ENCODE peak calls at places on chromosomes 4 and X, in four cellular contexts. K is BJ, E is ovary, V is MM.1S. C is an unnamed sample.
A peak's percentile ranks its signal among the peaks of the same experiment; 100 is the strongest.

GRCh38 chrX:15849555-15849954 is 5.1 kb downstream of the AP1S2 start:
- DNase-seq in K (no peak), E (no peak), V (no peak), C (no peak)

GRCh38 chr4:38306482-38307071 is 346.4 kb downstream of the PTTG2 start:
- DNase-seq in E (no peak), V (peak; percentile 95), K (no peak), C (no peak)

GRCh38 chrX:67563469-67564448 is 19.9 kb downstream of the AR start:
- DNase-seq in V (no peak), K (no peak), E (peak; percentile 46), C (no peak)

GRCh38 chrX:9515973-9516538 is 51.2 kb downstream of the TBL1X start:
- DNase-seq in V (no peak), K (no peak), E (no peak), C (no peak)

GRCh38 chrX:135315864-135316263 is 6.6 kb downstream of the ETDC start:
- DNase-seq in K (no peak), V (no peak), E (no peak), C (no peak)

GRCh38 chr4:16018061-16018676 is 55.2 kb upstream of the FGFBP2 start:
- DNase-seq in V (no peak), E (no peak), K (no peak), C (no peak)

GRCh38 chr4:13523105-13523477 is 21.2 kb downstream of the NKX3-2 start:
- DNase-seq in E (no peak), V (no peak), K (no peak), C (no peak)

GRCh38 chr4:140617494-140618060 is 48.8 kb upstream of the UCP1 start:
- DNase-seq in E (no peak), K (no peak), V (no peak), C (no peak)

GRCh38 chr4:55920571-55920970 is 28.2 kb upstream of the CEP135 start:
- DNase-seq in V (no peak), E (no peak), K (no peak), C (no peak)

GRCh38 chrX:68261060-68261672 is 172.1 kb downstream of the OPHN1 start:
- DNase-seq in E (no peak), K (no peak), V (no peak), C (no peak)

GRCh38 chrX:134999469-134999868 is 8.7 kb downstream of the SMIM10 start:
- DNase-seq in V (peak; percentile 40), K (no peak), E (no peak), C (no peak)

GRCh38 chrX:112147206-112147605 is 64.6 kb upstream of the TRPC5 start:
- DNase-seq in K (no peak), E (no peak), V (peak; percentile 40), C (no peak)

GRCh38 chrX:9164535-9165425 is 130.9 kb upstream of the FAM9B start:
- DNase-seq in E (no peak), V (no peak), K (no peak), C (no peak)

GRCh38 chr4:109977854-109978501 is 65.3 kb downstream of the EGF start:
- DNase-seq in K (no peak), V (peak; percentile 37), E (no peak), C (no peak)

GRCh38 chrX:9373789-9374188 is 91.1 kb upstream of the TBL1X start:
- DNase-seq in K (no peak), V (no peak), E (no peak), C (no peak)

GRCh38 chrX:71181558-71181909 is 36.9 kb downstream of the NLGN3 start:
- DNase-seq in E (peak; percentile 28), K (no peak), V (peak; percentile 52), C (no peak)

GRCh38 chr4:161332696-161333095 is 831.1 kb downstream of the FSTL5 start:
- DNase-seq in V (no peak), K (no peak), E (no peak), C (no peak)

GRCh38 chr4:39061450-39061849 is 582 bp upstream of the KLHL5 start:
- DNase-seq in K (no peak), E (no peak), V (no peak), C (no peak)

GRCh38 chr4:116332508-116332907 is 752.9 kb downstream of the TRAM1L1 start:
- DNase-seq in V (no peak), K (no peak), E (no peak), C (no peak)

GRCh38 chr4:47287735-47288134 is 175.8 kb downstream of the COMMD8 start:
- DNase-seq in K (no peak), E (no peak), V (peak; percentile 26), C (peak; percentile 23)

GRCh38 chrX:6644411-6644810 is 109.5 kb upstream of the VCX3A start:
- DNase-seq in K (no peak), E (no peak), V (no peak), C (no peak)

GRCh38 chr4:65510976-65511375 is 159.3 kb downstream of the EPHA5 start:
- DNase-seq in E (no peak), K (no peak), V (no peak), C (peak; percentile 42)

GRCh38 chr4:78656968-78657445 is 105.4 kb downstream of the ANXA3 start:
- DNase-seq in V (peak; percentile 37), K (no peak), E (no peak), C (no peak)

GRCh38 chrX:97367149-97367548 is 483.4 kb downstream of the RPA4 start:
- DNase-seq in K (peak; percentile 1), V (no peak), E (no peak), C (no peak)

GRCh38 chr4:175953960-175954521 is 111.6 kb upstream of the WDR17 start:
- DNase-seq in E (no peak), V (peak; percentile 65), K (no peak), C (no peak)
- TF ChIP-seq CTCF in E (no peak), V (peak; percentile 63), K (no peak), C (no peak)

DNA sequence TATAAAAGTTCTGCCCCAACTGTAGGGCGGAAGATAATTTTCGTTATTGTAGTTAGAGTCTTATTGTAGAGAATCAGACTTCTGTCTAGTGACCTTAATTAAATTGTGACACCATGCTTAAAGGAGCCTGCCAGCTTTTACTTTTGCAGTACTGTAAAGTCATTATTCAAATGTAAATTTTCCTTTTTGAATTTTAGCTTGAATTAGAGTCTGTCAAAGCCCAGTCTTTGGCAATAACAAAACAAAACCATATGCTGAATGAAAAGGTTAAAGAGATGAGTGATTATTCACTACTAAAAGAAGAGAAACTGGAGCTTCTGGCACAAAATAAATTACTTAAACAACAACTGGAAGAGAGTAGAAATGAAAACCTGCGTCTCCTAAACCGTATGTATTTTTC is 21.8 kb downstream of the OFD1 start:
- DNase-seq in V (no peak), E (no peak), K (no peak), C (no peak)
- H3K36me3 ChIP-seq in V (no peaks in the 10 kb centered on the region), E (no peaks in the 10 kb centered on the region), K (peaks cover 6% of the 10 kb centered on the region), C (peaks cover 1% of the 10 kb centered on the region)

DNA sequence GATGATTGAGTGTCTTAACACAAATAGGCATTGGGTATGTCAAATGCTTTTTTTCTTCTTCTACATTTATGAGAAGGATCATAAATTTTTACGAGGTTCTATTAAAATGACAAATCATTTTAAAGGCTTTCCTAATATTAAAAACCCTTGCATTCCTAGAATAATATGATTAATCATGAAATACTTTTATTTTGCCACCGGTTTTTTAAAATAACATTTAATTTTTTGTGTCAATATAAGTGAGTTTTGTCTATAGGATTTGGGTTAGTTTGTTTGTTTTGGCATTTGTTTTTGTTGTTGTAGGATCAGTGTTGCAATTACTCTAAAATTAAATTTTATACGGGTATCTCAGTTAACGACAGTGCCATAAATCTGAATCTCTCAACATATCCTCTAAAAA is 169.7 kb upstream of the STK26 start:
- DNase-seq in K (no peak), E (no peak), V (no peak), C (no peak)
- TF ChIP-seq CTCF in K (no peak), E (no peak), V (no peak), C (no peak)

DNA sequence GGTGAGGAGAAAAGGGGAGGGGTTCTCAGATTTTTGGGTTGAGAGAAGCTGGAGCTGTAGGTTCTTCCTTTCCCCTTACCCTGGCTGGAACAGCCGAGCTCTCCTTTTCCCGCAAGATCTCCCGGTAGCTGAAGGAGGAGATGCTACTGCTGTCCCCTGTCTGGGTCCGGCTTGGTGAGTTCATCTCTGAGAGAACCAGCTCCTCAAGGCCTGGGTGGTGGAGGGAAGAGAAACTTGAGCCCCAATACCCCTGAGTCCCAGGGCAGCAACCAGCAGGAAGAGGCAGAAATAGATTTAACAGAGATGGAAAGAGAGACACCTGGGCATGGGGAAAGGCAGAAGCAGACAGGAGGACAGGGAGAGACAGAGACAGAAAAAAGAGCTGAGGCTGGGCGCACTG is 6.6 kb upstream of the KCND1 start:
- DNase-seq in E (no peak), V (no peak), K (no peak), C (no peak)
- H3K36me3 ChIP-seq in E (no peaks in the 10 kb centered on the region), V (no peaks in the 10 kb centered on the region), K (peaks cover 23% of the 10 kb centered on the region), C (no peaks in the 10 kb centered on the region)

GRCh38 chrX:75154871-75155270 is 1.2 kb downstream of the ABCB7 start:
- DNase-seq in K (no peak), E (no peak), V (no peak), C (no peak)

GRCh38 chrX:75155454-75155829 is 641 bp downstream of the ABCB7 start:
- DNase-seq in K (no peak), V (peak; percentile 31), E (no peak), C (no peak)

GRCh38 chrX:75156537-75156945 is 458 bp upstream of the ABCB7 start:
- DNase-seq in K (no peak), V (no peak), E (peak; percentile 35), C (no peak)

GRCh38 chrX:75158054-75158453 is 2.0 kb upstream of the ABCB7 start:
- DNase-seq in K (no peak), E (no peak), V (no peak), C (no peak)

DNA sequence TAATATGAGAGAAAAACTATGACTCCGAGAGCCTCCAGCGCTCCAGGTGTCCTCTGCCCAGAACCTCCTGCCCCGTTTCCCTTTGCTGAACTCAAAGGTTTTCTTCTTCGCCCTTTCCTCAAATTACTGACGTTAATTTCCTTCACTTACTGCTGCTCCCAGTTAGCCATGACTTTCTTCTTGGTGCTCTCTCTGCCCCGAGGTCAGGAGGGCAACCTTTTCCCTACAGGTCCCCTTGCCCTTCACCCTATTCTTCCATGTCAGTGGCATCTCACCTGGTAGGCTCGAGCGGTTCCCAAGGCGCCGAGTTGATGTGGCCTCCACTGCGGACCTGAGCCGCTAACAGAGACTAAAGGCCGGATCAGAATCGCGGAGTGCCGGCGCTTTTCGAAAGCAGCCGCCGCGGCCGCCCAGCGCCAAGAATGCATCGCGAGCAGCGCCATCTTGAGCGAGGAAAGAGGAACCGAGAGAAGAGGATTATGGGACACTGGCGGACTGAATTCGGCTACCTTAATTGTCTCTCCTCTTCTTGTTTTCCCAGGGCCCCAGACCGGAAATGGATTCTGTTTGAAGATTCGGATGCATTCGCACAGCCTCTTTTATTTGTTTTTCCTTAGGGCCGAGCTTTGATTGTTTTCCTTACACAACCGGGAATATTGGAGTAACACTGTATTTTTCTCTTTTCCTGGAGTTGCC is at the start of gene ABCB7:
- DNase-seq in V (peak; percentile 71), E (peak; percentile 61), K (peak; percentile 20), C (peak; percentile 28)
- TF ChIP-seq CTCF in V (peak; percentile 10), E (no peak), K (peak; percentile 39), C (peak; percentile 12)

GRCh38 chrX:2614911-2615310 is 76.2 kb upstream of the CD99 start:
- DNase-seq in V (no peak), E (no peak), K (peak; percentile 74), C (peak; percentile 32)
- H3K36me3 ChIP-seq in V (no peaks in the 10 kb centered on the region), E (no peaks in the 10 kb centered on the region), K (no peaks in the 10 kb centered on the region), C (peaks cover 1% of the 10 kb centered on the region)

DNA sequence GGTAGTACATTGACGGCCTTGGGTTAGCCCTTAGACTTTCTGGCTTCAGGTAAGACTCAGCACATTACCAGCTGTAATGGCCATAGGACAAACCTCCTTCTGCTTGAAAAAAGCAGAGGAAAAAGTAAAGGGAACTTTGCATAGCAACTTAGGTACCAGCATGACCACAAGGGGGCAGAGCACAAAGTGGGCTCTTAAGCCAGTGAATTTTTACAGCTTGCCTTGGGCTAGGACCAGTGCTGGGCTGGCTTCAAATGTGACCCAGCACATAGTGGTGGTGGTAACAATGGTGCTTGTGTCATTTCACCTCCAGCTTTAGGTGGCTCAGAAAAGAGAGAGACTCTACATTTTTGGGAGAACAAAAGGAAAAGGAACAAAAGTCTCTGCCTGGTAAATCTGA is 66.1 kb downstream of the KLHL4 start:
- DNase-seq in V (peak; percentile 32), K (no peak), E (no peak), C (no peak)
- TF ChIP-seq CTCF in V (peak; percentile 46), K (no peak), E (no peak), C (peak; percentile 41)

C was measured in kidney epithelial cell.